ENCODE peak calls at places on chromosome 3, in four cellular contexts. B is AG04450, J is IMR-90, D is heart right ventricle. H is an unnamed sample. For H3K9me3, the result is how much of the 10 kb centered on the place peaks cover.

GRCh38 chr3:194148383-194148782 is 12.4 kb downstream of the HES1 start:
- DNase-seq in B (no peak), J (peak), D (no peak), H (peak)

GRCh38 chr3:67388738-67389137 is 265.7 kb downstream of the SUCLG2 start:
- DNase-seq in B (no peak), J (no peak), D (no peak), H (no peak)

GRCh38 chr3:194959217-194959616 is 273.5 kb downstream of the FAM43A start:
- DNase-seq in B (no peak), J (no peak), D (no peak), H (no peak)

GRCh38 chr3:194604837-194605236 is 28.4 kb downstream of the TMEM44 start:
- DNase-seq in B (no peak), J (no peak), D (no peak), H (no peak)

GRCh38 chr3:165954171-165954570 is 116.9 kb upstream of the BCHE start:
- DNase-seq in B (no peak), J (no peak), D (no peak), H (no peak)

GRCh38 chr3:105402287-105402801 is 35.6 kb downstream of the ALCAM start:
- DNase-seq in B (no peak), J (peak), D (no peak), H (peak)

GRCh38 chr3:51257865-51258264 is 127.2 kb upstream of the MANF start:
- DNase-seq in B (no peak), J (no peak), D (no peak), H (no peak)

GRCh38 chr3:147493666-147494065 is 84.5 kb downstream of the ZIC1 start:
- DNase-seq in B (no peak), J (no peak), D (no peak), H (no peak)

GRCh38 chr3:150237490-150237889 is 170.6 kb upstream of the TSC22D2 start:
- DNase-seq in B (no peak), J (peak), D (no peak), H (peak)

GRCh38 chr3:136883967-136884720 is 22.1 kb downstream of the NCK1 start:
- DNase-seq in B (no peak), J (no peak), D (no peak), H (no peak)

GRCh38 chr3:139732729-139733128 is 55.0 kb upstream of the NMNAT3 start:
- DNase-seq in B (no peak), J (no peak), D (no peak), H (no peak)

GRCh38 chr3:8650583-8651416 is 6.2 kb upstream of the SSUH2 start:
- DNase-seq in B (no peak), J (no peak), D (no peak), H (no peak)

GRCh38 chr3:161559177-161559998 is 62.8 kb downstream of the OTOL1 start:
- DNase-seq in B (no peak), J (peak), D (no peak), H (no peak)

GRCh38 chr3:42020681-42021307 is 58.9 kb upstream of the ULK4 start:
- DNase-seq in B (no peak), J (peak), D (no peak), H (no peak)

GRCh38 chr3:105466072-105466471 is 99.4 kb downstream of the ALCAM start:
- DNase-seq in B (no peak), J (no peak), D (no peak), H (no peak)

GRCh38 chr3:57935539-57935938 is 72.7 kb upstream of the FLNB start:
- DNase-seq in B (no peak), J (no peak), D (no peak), H (no peak)

GRCh38 chr3:70974752-70975151 is 608.8 kb downstream of the FOXP1 start:
- DNase-seq in B (no peak), J (no peak), D (no peak), H (no peak)

GRCh38 chr3:102691507-102691906 is 256.7 kb downstream of the ZPLD1 start:
- DNase-seq in B (no peak), J (no peak), D (no peak), H (no peak)

GRCh38 chr3:153051427-153052095 is 110.5 kb upstream of the RAP2B start:
- DNase-seq in B (no peak), J (peak), D (no peak), H (peak)

GRCh38 chr3:67863869-67864268 is 209.5 kb upstream of the SUCLG2 start:
- DNase-seq in B (no peak), J (peak), D (no peak), H (no peak)

GRCh38 chr3:63344676-63345075 is 66.6 kb downstream of the SYNPR start:
- DNase-seq in B (no peak), J (no peak), D (no peak), H (no peak)

GRCh38 chr3:132535575-132536441 is 61.3 kb upstream of the ACKR4 start:
- DNase-seq in B (peak), J (peak), D (peak), H (peak)

GRCh38 chr3:85560088-85560790 is 601.5 kb downstream of the CADM2 start:
- DNase-seq in B (no peak), J (no peak), D (no peak), H (no peak)

GRCh38 chr3:60386311-60386710 is 864.9 kb downstream of the FHIT start:
- DNase-seq in B (no peak), J (no peak), D (no peak), H (no peak)

GRCh38 chr3:9934235-9934621 is 594 bp downstream of the CRELD1 start:
- DNase-seq in B (no peak), J (no peak), D (no peak), H (no peak)

GRCh38 chr3:45640091-45640507 is 45.5 kb downstream of the LIMD1 start:
- DNase-seq in B (no peak), J (no peak), D (no peak), H (no peak)

GRCh38 chr3:46695962-46696922 is 2.8 kb upstream of the ALS2CL start:
- DNase-seq in B (no peak), J (peak), D (peak), H (no peak)

GRCh38 chr3:8622873-8623725 is 21.5 kb downstream of the SSUH2 start:
- DNase-seq in B (peak), J (peak), D (peak), H (peak)

GRCh38 chr3:152998554-152998953 is 163.5 kb upstream of the RAP2B start:
- DNase-seq in B (no peak), J (no peak), D (no peak), H (no peak)

GRCh38 chr3:102090646-102091045 is 241.3 kb downstream of the NFKBIZ start:
- DNase-seq in B (no peak), J (peak), D (no peak), H (no peak)

GRCh38 chr3:126573492-126574117 is 14.9 kb upstream of the C3orf22 start:
- DNase-seq in B (no peak), J (no peak), D (no peak), H (no peak)

GRCh38 chr3:14227866-14228265 is 49.2 kb downstream of the LSM3 start:
- DNase-seq in B (no peak), J (peak), D (no peak), H (no peak)

GRCh38 chr3:51968175-51968681 is 974 bp upstream of the PCBP4 start:
- DNase-seq in B (no peak), J (peak), D (peak), H (peak)

GRCh38 chr3:183129243-183129642 is 29.9 kb upstream of the MCCC1 start:
- DNase-seq in B (no peak), J (no peak), D (no peak), H (no peak)

GRCh38 chr3:54271118-54271517 is 148.8 kb downstream of the CACNA2D3 start:
- DNase-seq in B (no peak), J (no peak), D (no peak), H (peak)

GRCh38 chr3:173109143-173109542 is 31.9 kb downstream of the SPATA16 start:
- DNase-seq in B (no peak), J (no peak), D (no peak), H (peak)

GRCh38 chr3:48406443-48407431 is 23.1 kb downstream of the PLXNB1 start:
- DNase-seq in B (no peak), J (no peak), D (peak), H (no peak)

GRCh38 chr3:45688194-45688881 is 858 bp upstream of the SACM1L start:
- DNase-seq in B (no peak), J (peak), D (no peak), H (peak)

GRCh38 chr3:36890261-36890660 is 54.6 kb downstream of the TRANK1 start:
- DNase-seq in B (no peak), J (no peak), D (no peak), H (no peak)

GRCh38 chr3:179038216-179038898 is 33.3 kb downstream of the ZMAT3 start:
- DNase-seq in B (no peak), J (no peak), D (no peak), H (no peak)
- H3K9me3 ChIP-seq in B (under half), J (under half), D (under half), H (under half)

GRCh38 chr3:1824359-1824758 is 274.3 kb upstream of the CNTN4 start:
- DNase-seq in B (no peak), J (no peak), D (no peak), H (no peak)

GRCh38 chr3:1828519-1828918 is 270.1 kb upstream of the CNTN4 start:
- DNase-seq in B (no peak), J (no peak), D (no peak), H (no peak)

GRCh38 chr3:1823867-1824266 is 274.8 kb upstream of the CNTN4 start:
- DNase-seq in B (no peak), J (no peak), D (no peak), H (no peak)
- H3K9me3 ChIP-seq in B (under half), J (under half), D (under half), H (under half)

GRCh38 chr3:122568755-122569154 is 4.6 kb downstream of the DTX3L start:
- DNase-seq in B (no peak), J (no peak), D (no peak), H (no peak)
- H3K9me3 ChIP-seq in B (under half), J (under half), D (under half), H (under half)

DNA sequence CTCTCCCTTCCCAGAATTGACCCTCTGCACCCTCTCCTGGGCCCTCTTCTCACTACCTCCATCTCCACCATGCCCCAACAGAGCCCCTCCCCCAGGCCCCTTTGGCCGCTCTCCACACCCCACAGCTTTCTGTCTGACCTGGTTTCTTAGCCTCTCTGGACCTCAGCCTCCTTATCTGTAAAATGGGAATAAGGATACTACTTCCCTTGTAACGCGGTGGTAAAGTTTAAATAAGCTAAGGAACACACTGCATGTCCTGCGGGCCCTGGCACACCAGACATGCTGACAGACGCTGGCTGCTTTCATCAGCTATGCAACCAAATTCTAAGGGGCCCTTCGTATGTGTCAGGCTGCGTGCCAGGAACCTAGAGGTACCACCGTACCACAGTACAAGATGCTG is 841 bp upstream of the SLC51A start:
- DNase-seq in B (no peak), J (no peak), D (no peak), H (no peak)
- H3K9me3 ChIP-seq in B (under half), J (under half), D (under half), H (under half)

GRCh38 chr3:44501971-44502370 is 24.5 kb upstream of the ZNF445 start:
- DNase-seq in B (no peak), J (peak), D (no peak), H (no peak)
- H3K9me3 ChIP-seq in B (half or more), J (under half), D (under half), H (under half)

GRCh38 chr3:129919357-129919756 is 25.8 kb upstream of the TMCC1 start:
- DNase-seq in B (no peak), J (no peak), D (no peak), H (no peak)

GRCh38 chr3:129919806-129920205 is 26.3 kb upstream of the TMCC1 start:
- DNase-seq in B (no peak), J (no peak), D (no peak), H (no peak)

GRCh38 chr3:129917423-129918007 is 24.0 kb upstream of the TMCC1 start:
- DNase-seq in B (no peak), J (no peak), D (no peak), H (no peak)

GRCh38 chr3:129913618-129914017 is 20.1 kb upstream of the TMCC1 start:
- DNase-seq in B (no peak), J (no peak), D (no peak), H (no peak)

GRCh38 chr3:129918461-129918860 is 24.9 kb upstream of the TMCC1 start:
- DNase-seq in B (no peak), J (no peak), D (no peak), H (no peak)
- H3K9me3 ChIP-seq in B (under half), J (under half), D (under half), H (under half)

GRCh38 chr3:185233328-185233727 is 20.5 kb downstream of the EHHADH start:
- DNase-seq in B (no peak), J (no peak), D (no peak), H (no peak)
- H3K9me3 ChIP-seq in B (under half), J (under half), D (under half), H (under half)

GRCh38 chr3:128855574-128855973 is 23.8 kb upstream of the ACAD9 start:
- DNase-seq in B (no peak), J (no peak), D (no peak), H (no peak)
- H3K9me3 ChIP-seq in B (under half), J (under half), D (under half), H (under half)

H was measured in MG63.